ENCODE peak calls at places on chromosomes 1 and 21, in nine cellular contexts. H, U, K, Y, R, Q, A, G and N are unnamed samples.

GRCh38 chr1:209246660-209247059 is 336.9 kb upstream of the CAMK1G start:
- DNase-seq in G (no peak), K (no peak), A (peak; percentile 9), H (no peak), U (no peak), Q (peak; percentile 17), R (peak; percentile 54), Y (peak; percentile 43), N (no peak)

GRCh38 chr1:86137458-86137857 is 19.1 kb downstream of the COL24A1 start:
- DNase-seq in Y (peak; percentile 81), H (no peak), K (no peak), R (peak; percentile 67), Q (peak; percentile 62), U (no peak), A (no peak), G (no peak), N (no peak)

GRCh38 chr1:151997284-151997570 is 3.6 kb upstream of the S100A10 start:
- DNase-seq in Y (no peak), R (no peak), A (no peak), H (no peak), Q (no peak), U (no peak), G (no peak), K (no peak), N (no peak)

GRCh38 chr1:171298696-171299095 is 15.3 kb upstream of the FMO4 start:
- DNase-seq in R (no peak), H (no peak), K (no peak), Y (no peak), G (no peak), U (no peak), A (no peak), Q (no peak), N (no peak)

GRCh38 chr1:24966724-24967346 is 36.8 kb upstream of the RUNX3 start:
- DNase-seq in H (peak; percentile 80), K (no peak), Q (no peak), G (no peak), U (no peak), A (peak; percentile 17), Y (peak; percentile 85), R (peak; percentile 56), N (no peak)

GRCh38 chr1:96579639-96580038 is 141.9 kb upstream of the PTBP2 start:
- DNase-seq in U (no peak), Y (peak; percentile 29), G (no peak), R (peak; percentile 32), H (no peak), K (no peak), A (no peak), Q (no peak), N (no peak)

GRCh38 chr21:35011681-35012080 is 37.4 kb downstream of the RUNX1 start:
- DNase-seq in Y (no peak), Q (no peak), R (peak; percentile 38), H (no peak), A (no peak), K (no peak), U (no peak), G (no peak), N (no peak)

GRCh38 chr1:65103807-65104206 is 44.2 kb upstream of the AK4 start:
- DNase-seq in R (no peak), Q (no peak), H (no peak), U (no peak), G (no peak), Y (no peak), A (no peak), K (no peak), N (no peak)

GRCh38 chr21:38311765-38312164 is 55.0 kb downstream of the KCNJ15 start:
- DNase-seq in G (no peak), A (no peak), Q (no peak), Y (peak; percentile 60), K (no peak), H (no peak), R (no peak), U (no peak), N (no peak)

GRCh38 chr1:19923953-19924346 is 533 bp upstream of the PLA2G2E start:
- DNase-seq in H (no peak), G (no peak), K (no peak), A (no peak), R (no peak), Y (no peak), U (peak; percentile 38), Q (no peak), N (no peak)

GRCh38 chr1:53024117-53024516 is 37.9 kb upstream of the PODN start:
- DNase-seq in U (no peak), K (no peak), H (no peak), G (no peak), R (no peak), Q (no peak), A (no peak), Y (no peak), N (no peak)

GRCh38 chr1:53025778-53026131 is 36.3 kb upstream of the PODN start:
- DNase-seq in G (no peak), Y (no peak), A (no peak), U (no peak), K (no peak), H (no peak), Q (no peak), R (peak; percentile 24), N (no peak)

GRCh38 chr1:53025034-53025777 is 36.8 kb upstream of the PODN start:
- DNase-seq in H (no peak), Y (peak; percentile 90), G (no peak), Q (no peak), R (peak; percentile 83), U (peak; percentile 39), K (peak; percentile 31), A (no peak), N (peak; percentile 38)

GRCh38 chr1:53020588-53020987 is 41.4 kb upstream of the PODN start:
- DNase-seq in H (no peak), G (no peak), Q (no peak), A (no peak), R (no peak), Y (no peak), K (no peak), U (no peak), N (no peak)

DNA sequence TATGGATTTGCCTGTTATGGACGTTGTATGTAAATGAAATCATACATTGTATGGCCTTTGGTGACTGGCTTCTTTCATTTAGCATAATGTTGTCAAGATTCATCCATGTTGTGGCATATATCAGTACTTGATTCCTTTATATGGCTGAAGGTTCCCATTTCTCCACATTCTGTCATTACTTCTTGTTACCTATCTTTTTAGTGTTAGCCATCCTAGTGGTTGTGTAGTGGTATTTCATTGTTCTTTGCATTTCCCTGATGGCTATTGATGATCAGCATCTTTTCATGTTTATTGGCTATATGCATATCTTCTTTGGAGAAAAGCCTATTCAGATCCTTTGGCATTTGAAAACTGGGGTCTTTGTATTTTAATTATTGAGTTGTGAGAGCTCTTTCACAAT is 39.8 kb upstream of the PODN start:
- DNase-seq in H (no peak), A (no peak), Y (no peak), G (no peak), K (no peak), R (no peak), Q (no peak), U (no peak), N (no peak)
- TF ChIP-seq CTCF in H (no peak), A (no peak), Y (no peak), G (no peak), K (no peak), R (no peak), Q (no peak), U (no peak), N (peak; percentile 22)

DNA sequence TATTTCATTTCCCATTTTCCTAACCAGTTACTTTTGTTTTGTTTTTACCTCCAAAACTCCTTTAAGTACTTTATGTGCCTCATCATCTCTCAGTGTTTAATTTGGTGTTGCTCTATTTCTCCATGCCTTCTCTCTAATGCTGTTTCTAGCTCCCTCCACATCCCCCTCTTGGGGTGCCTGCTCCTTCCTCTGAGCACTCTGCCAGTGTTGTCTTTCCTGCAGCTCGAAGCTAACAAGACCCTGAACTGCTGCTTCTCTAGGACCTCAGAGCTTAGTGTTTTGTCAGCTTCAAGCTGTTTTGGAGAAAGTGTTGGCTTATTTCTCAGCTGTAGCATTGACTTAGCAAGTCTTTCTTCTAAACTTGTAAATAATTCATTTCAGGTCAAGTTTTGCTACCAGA is 290.6 kb downstream of the DPYD start:
- DNase-seq in H (no peak), K (no peak), Q (no peak), Y (no peak), A (no peak), G (no peak), U (no peak), R (no peak), N (no peak)
- TF ChIP-seq CTCF in H (no peak), K (no peak), Q (no peak), Y (no peak), A (no peak), G (no peak), U (no peak), R (no peak), N (no peak)

GRCh38 chr1:57424231-57425027 is 569 bp upstream of the DAB1 start:
- DNase-seq in G (no peak), K (peak; percentile 5), Q (no peak), R (peak; percentile 18), H (no peak), A (no peak), U (peak; percentile 71), Y (peak; percentile 29), N (peak; percentile 78)
- TF ChIP-seq CTCF in G (no peak), K (peak; percentile 92), Q (peak; percentile 84), R (peak; percentile 68), H (no peak), A (no peak), U (peak; percentile 66), Y (peak; percentile 57), N (peak; percentile 63)

GRCh38 chr1:118338991-118339390 is 154.0 kb upstream of the SPAG17 start:
- DNase-seq in A (no peak), U (no peak), G (no peak), R (peak; percentile 21), Y (no peak), Q (no peak), K (no peak), H (no peak), N (no peak)

GRCh38 chr1:118339431-118340146 is 154.6 kb upstream of the SPAG17 start:
- DNase-seq in K (no peak), G (no peak), H (no peak), U (no peak), Y (peak; percentile 53), R (no peak), Q (no peak), A (no peak), N (no peak)

GRCh38 chr1:118337346-118337745 is 152.3 kb upstream of the SPAG17 start:
- DNase-seq in U (no peak), Q (no peak), H (no peak), Y (no peak), G (no peak), K (no peak), R (no peak), A (no peak), N (no peak)

GRCh38 chr1:118335372-118335771 is 150.3 kb upstream of the SPAG17 start:
- DNase-seq in Y (peak; percentile 73), R (no peak), K (peak; percentile 50), G (no peak), A (no peak), U (no peak), Q (peak; percentile 67), H (no peak), N (no peak)

DNA sequence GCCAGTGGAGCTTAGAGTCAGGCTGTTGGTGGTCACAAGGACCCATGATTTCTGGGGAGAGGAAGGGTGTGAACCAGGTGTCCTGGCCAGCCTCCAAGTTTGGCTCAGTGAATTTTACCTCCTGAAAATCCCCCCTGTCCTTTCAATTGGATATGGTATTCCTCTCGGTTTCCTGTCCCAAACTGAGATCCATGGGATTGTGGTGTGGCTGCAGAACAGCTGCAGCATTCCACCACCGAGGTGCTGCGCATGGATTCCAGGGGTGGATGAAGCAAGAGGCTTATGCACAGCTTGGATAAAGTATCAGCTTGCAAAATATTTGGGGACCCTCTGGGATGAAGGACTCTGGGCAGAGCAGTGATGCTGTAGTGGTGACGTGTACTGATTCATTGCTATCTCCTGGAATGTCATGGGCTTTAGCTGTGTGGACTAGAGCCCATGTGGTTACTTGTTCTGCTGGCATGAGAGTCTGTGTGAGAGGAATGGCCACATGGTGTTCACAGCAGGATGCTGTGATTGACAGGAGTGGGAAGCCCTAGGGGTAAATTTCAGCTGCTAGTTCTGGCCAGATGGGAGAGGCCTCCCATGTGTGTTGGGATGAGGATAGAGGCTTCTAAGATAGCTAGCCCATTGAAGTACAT is 148.7 kb upstream of the SPAG17 start:
- DNase-seq in Q (no peak), Y (no peak), A (no peak), G (no peak), H (no peak), K (no peak), R (no peak), U (no peak), N (peak; percentile 58)
- TF ChIP-seq CTCF in Q (no peak), Y (no peak), A (no peak), G (no peak), H (no peak), K (no peak), R (no peak), U (no peak), N (no peak)